ENCODE peak calls at places on chromosomes 16 and 17, in ten cellular contexts. L is HepG2, W is endothelial cell, V is Peyer's patch, X is lung, E is fibroblast of mammary gland, Q is progenitor cell of endocrine pancreas, Y is astrocyte of the spinal cord, S is HFF-Myc, J is psoas muscle. K is an unnamed sample.

GRCh38 chr17:64772845-64773299 is 110.8 kb upstream of the SMURF2 start:
- DNase-seq in V (no peak), E (no peak), Q (no peak), W (no peak), X (no peak), L (no peak), J (no peak), Y (no peak), S (no peak), K (peak; percentile 63)

GRCh38 chr16:27985981-27986380 is 77.5 kb downstream of the GSG1L start:
- DNase-seq in S (no peak), Y (no peak), L (no peak), V (no peak), E (no peak), J (no peak), W (no peak), Q (no peak), X (no peak), K (no peak)

GRCh38 chr17:63275318-63275967 is 170.7 kb downstream of the CYB561 start:
- DNase-seq in W (no peak), L (peak; percentile 40), Q (no peak), J (no peak), E (peak; percentile 99), S (peak; percentile 90), Y (peak; percentile 96), X (no peak), V (no peak), K (no peak)

GRCh38 chr17:21375757-21376584 is at the start of gene KCNJ12:
- DNase-seq in Q (no peak), L (no peak), Y (peak; percentile 8), E (no peak), J (no peak), W (no peak), S (no peak), V (no peak), X (no peak), K (no peak)

GRCh38 chr17:17860761-17861107 is 23.9 kb upstream of the SREBF1 start:
- DNase-seq in Y (no peak), L (no peak), W (no peak), X (peak; percentile 65), V (no peak), E (no peak), J (no peak), S (no peak), Q (no peak), K (no peak)

GRCh38 chr16:88542231-88542630 is 28.0 kb upstream of the ZC3H18 start:
- DNase-seq in V (no peak), L (no peak), W (no peak), Q (no peak), Y (no peak), E (no peak), S (no peak), J (no peak), X (no peak), K (no peak)

GRCh38 chr17:57464191-57464864 is 208.0 kb downstream of the MSI2 start:
- DNase-seq in L (no peak), E (peak; percentile 25), Q (no peak), V (no peak), Y (no peak), X (no peak), J (peak; percentile 39), W (no peak), S (no peak), K (no peak)

GRCh38 chr17:8375738-8376259 is 705 bp downstream of the KRABD2 start:
- DNase-seq in V (no peak), J (no peak), E (peak; percentile 44), L (no peak), W (no peak), X (no peak), Q (peak; percentile 36), Y (no peak), S (no peak), K (no peak)

DNA sequence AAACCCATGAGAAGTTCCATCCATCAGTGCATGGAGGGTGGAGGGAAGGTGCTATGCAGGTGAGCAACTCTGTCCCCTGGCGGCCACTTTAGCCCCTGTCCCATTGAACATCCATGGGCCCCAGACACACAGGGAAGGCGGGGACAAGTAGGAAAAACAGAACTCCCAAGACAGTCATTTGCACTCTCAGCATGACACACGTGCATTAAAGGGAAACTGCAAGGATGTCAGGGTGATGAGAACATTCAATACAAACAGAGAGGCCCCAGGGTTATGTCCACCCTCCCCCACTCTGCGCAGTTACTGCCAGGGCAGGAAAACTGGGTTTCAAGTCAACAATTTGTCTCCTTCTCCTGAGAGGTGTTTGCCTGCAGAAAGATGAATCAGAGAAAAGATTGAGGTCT is 44.0 kb upstream of the AKTIP start:
- DNase-seq in S (no peak), E (peak; percentile 12), Y (peak; percentile 54), L (peak; percentile 59), X (no peak), W (peak; percentile 23), V (no peak), J (no peak), Q (no peak), K (no peak)
- TF ChIP-seq CTCF in S (peak; percentile 11), E (no peak), Y (peak; percentile 25), L (peak; percentile 90), X (no peak), W (peak; percentile 24), V (no peak), J (no peak), Q (peak; percentile 59), K (no peak)

GRCh38 chr17:1644493-1645206 is 882 bp downstream of the SCARF1 start:
- DNase-seq in S (no peak), Q (no peak), Y (peak; percentile 30), L (no peak), E (peak; percentile 48), J (no peak), V (peak; percentile 61), W (no peak), X (no peak), K (no peak)

GRCh38 chr17:1646199-1646875 is 805 bp upstream of the SCARF1 start:
- DNase-seq in E (no peak), S (no peak), L (no peak), J (no peak), W (no peak), X (no peak), Y (no peak), Q (no peak), V (no peak), K (no peak)

GRCh38 chr17:1645207-1646171 is at the start of gene SCARF1:
- DNase-seq in S (no peak), Y (no peak), L (no peak), W (peak; percentile 78), X (no peak), E (no peak), V (no peak), Q (no peak), J (peak; percentile 59), K (no peak)

GRCh38 chr17:1643293-1643998 is 2.1 kb downstream of the SCARF1 start:
- DNase-seq in E (no peak), L (no peak), Y (no peak), J (peak; percentile 49), S (no peak), Q (peak; percentile 82), V (peak; percentile 80), X (peak; percentile 76), W (peak; percentile 41), K (no peak)

DNA sequence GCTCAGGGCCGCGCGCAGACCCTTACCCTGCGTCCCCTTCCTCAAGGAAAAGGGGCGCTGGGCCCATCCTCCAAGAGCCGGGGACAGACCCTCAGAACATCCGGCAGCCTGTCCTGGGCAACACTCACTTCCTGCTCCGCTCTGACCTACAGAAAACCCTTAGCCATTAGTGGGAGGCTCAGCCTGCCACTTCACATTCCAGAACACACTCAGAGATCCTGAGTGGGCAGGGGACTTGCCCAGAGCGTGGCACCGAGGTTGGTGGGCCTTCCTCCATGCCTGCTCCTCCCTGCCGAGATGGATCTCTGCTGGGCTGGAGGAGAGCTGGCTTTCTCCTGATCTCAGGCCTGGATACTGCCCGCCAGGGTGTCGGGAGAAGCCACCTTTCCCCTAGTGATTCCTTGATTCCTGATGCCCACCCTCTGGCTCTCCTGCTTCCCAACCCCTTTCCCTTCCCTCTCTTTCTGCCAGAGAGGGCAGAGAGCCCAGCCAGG is 1.5 kb downstream of the SCARF1 start:
- DNase-seq in J (no peak), W (no peak), L (no peak), V (no peak), Y (no peak), E (no peak), S (no peak), X (peak; percentile 72), Q (no peak), K (no peak)
- TF ChIP-seq CTCF in J (no peak), W (no peak), L (no peak), V (no peak), Y (no peak), E (no peak), S (no peak), X (no peak), Q (no peak), K (no peak)

DNA sequence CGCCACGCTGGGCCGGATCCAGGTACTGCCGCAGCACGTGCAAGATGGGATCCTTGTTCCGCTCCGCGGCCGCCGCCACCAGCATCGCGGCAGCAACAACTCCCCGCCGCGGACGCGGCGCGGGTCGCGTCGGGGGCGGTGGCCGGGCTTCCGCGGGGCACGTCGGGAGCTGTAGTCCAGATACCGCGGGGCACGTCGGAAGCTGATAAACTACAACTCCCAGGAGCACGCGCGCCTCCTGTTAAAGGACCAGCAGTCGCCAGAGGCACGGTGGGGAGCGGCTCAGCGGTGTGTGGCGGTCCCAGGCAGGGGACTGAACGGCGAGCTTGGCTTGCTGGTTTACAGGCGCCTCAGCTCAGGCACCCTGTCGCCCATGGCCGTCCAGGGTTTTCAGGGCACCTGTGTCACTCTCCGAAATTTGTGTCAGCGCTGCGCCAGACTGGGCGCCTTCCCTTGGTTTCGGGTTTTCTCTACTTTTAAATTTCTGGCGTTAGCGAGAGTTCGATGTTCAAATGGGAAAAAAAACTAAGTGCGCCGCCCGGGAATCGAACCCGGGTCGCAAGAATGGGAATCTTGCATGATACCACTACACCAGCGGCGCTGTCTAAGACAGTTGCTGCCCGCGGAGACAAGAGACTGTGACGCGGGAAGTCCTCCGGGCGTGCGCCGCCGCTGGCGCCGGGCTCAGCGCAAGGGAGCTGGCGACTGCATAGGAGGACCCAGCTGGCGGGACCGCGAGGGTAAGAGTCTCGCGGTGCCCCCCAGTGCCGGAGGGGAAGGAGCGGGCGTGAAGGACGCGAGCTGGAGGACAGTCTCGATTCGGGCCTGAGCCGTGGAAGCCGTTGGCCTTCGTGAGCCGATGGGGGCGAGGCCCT is at the start of gene METTL26:
- DNase-seq in J (peak; percentile 97), Y (peak; percentile 95), Q (peak; percentile 87), S (no peak), W (peak; percentile 88), E (peak; percentile 91), V (peak; percentile 96), L (peak; percentile 92), X (peak; percentile 95), K (peak; percentile 97)
- TF ChIP-seq CTCF in J (no peak), Y (no peak), Q (peak; percentile 27), S (no peak), W (no peak), E (no peak), V (no peak), L (peak; percentile 29), X (peak; percentile 1), K (no peak)

DNA sequence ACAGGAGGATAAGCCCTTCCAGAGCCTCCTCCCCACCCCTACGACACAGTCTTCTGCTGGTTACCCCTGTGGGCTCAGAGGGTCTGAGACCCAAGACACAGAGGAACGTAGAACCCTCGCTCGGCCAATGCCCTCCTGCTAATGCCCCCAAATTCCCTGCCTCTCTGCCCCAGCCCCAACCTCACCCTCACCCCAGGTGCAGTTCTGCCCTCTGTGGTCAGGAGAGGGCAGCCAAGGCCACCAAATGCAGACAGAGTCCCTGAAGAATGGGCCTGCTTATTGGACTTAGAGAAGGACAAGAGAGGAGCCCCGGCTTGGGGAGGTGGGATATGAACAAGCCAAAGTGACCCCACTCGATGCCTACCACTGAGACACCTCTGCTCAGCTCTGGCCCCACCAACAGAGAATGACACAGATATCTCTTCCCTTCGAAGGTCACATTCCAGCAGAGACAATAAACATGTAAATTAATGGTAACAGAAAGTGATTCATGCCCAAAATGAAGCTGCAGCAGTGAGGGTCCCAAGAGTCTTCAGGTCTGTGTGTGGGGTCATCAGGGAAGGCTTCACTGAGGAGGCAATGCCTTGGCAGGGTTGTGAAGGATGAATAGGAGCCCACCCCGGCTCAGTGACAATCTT is 80.9 kb upstream of the CCL1 start:
- DNase-seq in S (no peak), J (no peak), V (no peak), Y (no peak), W (peak; percentile 53), Q (no peak), X (no peak), E (no peak), L (peak; percentile 9), K (no peak)
- TF ChIP-seq CTCF in S (no peak), J (no peak), V (no peak), Y (no peak), W (no peak), Q (peak; percentile 54), X (no peak), E (no peak), L (peak; percentile 71), K (peak; percentile 14)

K was measured in osteocyte.